ENCODE peak calls at places on chromosomes 6 and 20, in five cellular contexts. D is H1, U is GM23338, R is GM23248, H is H9. W is an unnamed sample.
A peak's percentile ranks its signal among the peaks of the same experiment; 100 is the strongest.

GRCh38 chr6:32982084-32982701 is 13.8 kb downstream of the BRD2 start:
- DNase-seq in D (no peak), U (no peak), R (peak; percentile 41), H (no peak), W (no peak)

GRCh38 chr6:36610041-36610440 is 15.9 kb downstream of the SRSF3 start:
- DNase-seq in D (no peak), U (no peak), R (no peak), H (no peak), W (no peak)

GRCh38 chr20:43682446-43682845 is 15.5 kb downstream of the MYBL2 start:
- DNase-seq in D (no peak), U (no peak), R (no peak), H (no peak), W (no peak)

GRCh38 chr20:49712918-49713778 is 530 bp downstream of the B4GALT5 start:
- DNase-seq in D (no peak), U (peak; percentile 85), R (no peak), H (peak; percentile 41), W (no peak)

GRCh38 chr20:38671186-38671585 is 53.1 kb upstream of the SLC32A1 start:
- DNase-seq in D (no peak), U (peak; percentile 75), R (no peak), H (peak; percentile 78), W (no peak)

GRCh38 chr20:45016089-45016641 is 49.9 kb downstream of the STK4 start:
- DNase-seq in D (no peak), U (no peak), R (peak; percentile 49), H (no peak), W (no peak)

GRCh38 chr20:18101125-18101820 is 36.4 kb upstream of the KAT14 start:
- DNase-seq in D (peak; percentile 3), U (peak; percentile 85), R (no peak), H (peak; percentile 78), W (no peak)

GRCh38 chr20:63782051-63782471 is 42.5 kb downstream of the SLC2A4RG start:
- DNase-seq in D (no peak), U (peak; percentile 48), R (no peak), H (no peak), W (peak; percentile 34)

GRCh38 chr6:152161501-152161900 is 354.0 kb downstream of the ESR1 start:
- DNase-seq in D (no peak), U (no peak), R (peak; percentile 68), H (no peak), W (no peak)

GRCh38 chr20:32333181-32333987 is 24.7 kb upstream of the ASXL1 start:
- DNase-seq in D (no peak), U (no peak), R (no peak), H (no peak), W (peak; percentile 81)

GRCh38 chr6:112153926-112154621 is 66.7 kb downstream of the FAM229B start:
- DNase-seq in D (no peak), U (no peak), R (peak; percentile 92), H (no peak), W (no peak)

GRCh38 chr6:169171951-169172350 is 81.7 kb downstream of the THBS2 start:
- DNase-seq in D (no peak), U (no peak), R (peak; percentile 88), H (no peak), W (no peak)

GRCh38 chr6:167827588-167828324 is 1.0 kb downstream of the AFDN start:
- DNase-seq in D (no peak), U (peak; percentile 74), R (peak; percentile 76), H (peak; percentile 55), W (no peak)

GRCh38 chr6:36627801-36628246 is 33.7 kb downstream of the SRSF3 start:
- DNase-seq in D (no peak), U (no peak), R (peak; percentile 51), H (no peak), W (no peak)

GRCh38 chr6:96923871-96924493 is 546 bp upstream of the KLHL32 start:
- DNase-seq in D (peak; percentile 38), U (no peak), R (peak; percentile 3), H (no peak), W (no peak)

GRCh38 chr6:116948535-116949304 is 71.7 kb downstream of the RFX6 start:
- DNase-seq in D (no peak), U (no peak), R (no peak), H (no peak), W (no peak)

GRCh38 chr6:67863346-67863745 is 771.7 kb upstream of the ADGRB3 start:
- DNase-seq in D (no peak), U (no peak), R (no peak), H (no peak), W (no peak)

DNA sequence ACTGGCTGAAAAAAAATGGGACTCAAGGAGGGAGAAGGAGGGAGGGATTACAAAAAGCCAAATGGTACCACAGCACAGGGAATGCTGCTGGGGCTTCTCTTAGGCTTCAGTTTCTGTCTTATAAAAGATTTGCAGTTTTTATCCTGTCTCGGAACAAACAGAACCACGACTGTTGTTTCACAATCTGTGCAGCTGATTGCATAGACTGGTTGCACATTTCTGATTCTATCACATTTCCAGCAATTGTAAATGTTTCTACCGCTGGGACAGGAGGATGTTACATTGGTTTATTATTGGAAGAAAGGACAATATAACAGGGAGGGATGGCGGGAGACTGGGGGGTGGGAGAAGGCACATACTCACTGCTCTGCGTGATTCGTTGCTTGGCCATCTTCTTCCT is 73.5 kb upstream of the ARID1B start:
- DNase-seq in D (no peak), U (no peak), R (no peak), H (no peak), W (no peak)
- H3K4me2 ChIP-seq in D (no peak overlapping the region), U (no peak overlapping the region), R (no peak overlapping the region), H (no peak overlapping the region), W (peak overlapping the region; percentile 26)

DNA sequence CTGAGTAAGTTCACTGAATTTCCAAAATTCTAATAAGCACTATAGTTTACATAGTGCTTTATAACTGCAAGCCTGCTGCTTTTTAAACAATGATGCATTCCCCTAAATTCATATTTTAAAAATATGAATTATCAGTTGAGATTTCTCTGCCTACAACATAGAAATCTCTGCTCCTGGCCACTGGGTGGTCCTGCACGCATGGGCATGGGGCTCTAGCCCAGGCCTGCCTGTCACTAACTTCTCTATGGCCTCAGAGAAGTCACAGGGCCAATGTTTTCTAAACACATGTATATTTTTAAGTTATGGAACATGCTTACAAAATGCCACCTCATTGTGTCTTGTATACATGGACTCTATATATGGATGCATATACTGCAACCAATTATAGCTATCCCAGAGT is 211.0 kb downstream of the FOXC1 start:
- DNase-seq in D (no peak), U (no peak), R (peak; percentile 14), H (no peak), W (no peak)
- H3K4me2 ChIP-seq in D (no peak overlapping the region), U (no peak overlapping the region), R (peak overlapping the region; percentile 77), H (no peak overlapping the region), W (no peak overlapping the region)

DNA sequence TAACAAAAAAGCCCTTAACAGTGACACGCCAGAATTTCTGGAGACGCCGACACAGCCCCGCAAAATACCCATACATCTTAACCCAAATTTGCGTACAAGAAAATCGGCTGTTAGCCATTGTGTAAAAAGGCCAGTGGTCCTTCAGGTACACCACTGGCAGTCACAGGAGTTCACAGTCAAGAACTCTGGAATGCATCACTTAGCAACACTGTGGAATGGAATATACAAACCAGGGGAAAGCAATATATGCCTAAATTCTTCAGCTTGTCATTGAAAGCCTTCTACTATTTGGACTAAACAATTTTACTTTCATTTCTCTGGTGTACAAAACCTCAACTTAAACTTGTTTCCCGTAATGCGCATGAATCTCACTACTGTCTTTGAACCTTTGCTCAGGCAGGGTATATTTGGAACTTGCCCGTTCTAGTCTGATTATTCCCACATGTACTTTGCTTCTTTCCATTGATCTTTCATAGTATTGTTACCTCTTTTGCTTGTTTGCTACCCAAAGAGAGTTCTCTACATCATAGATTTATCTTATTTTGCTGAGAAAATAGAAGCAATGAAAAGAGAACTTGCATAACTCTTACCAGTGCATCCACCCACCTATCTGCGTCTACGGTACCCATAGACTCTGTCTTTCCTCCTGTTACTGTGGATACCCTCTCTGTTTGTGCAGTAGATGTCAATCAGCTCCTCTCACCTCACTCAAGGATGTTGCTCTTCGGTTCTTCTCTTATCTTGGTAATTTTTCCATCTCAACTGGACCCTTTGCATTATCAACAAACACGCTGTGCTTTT is at the start of gene ARMH2:
- DNase-seq in D (no peak), U (no peak), R (no peak), H (no peak), W (no peak)
- H3K4me2 ChIP-seq in D (no peak within 1 kb of the TSS), U (no peak within 1 kb of the TSS), R (no peak within 1 kb of the TSS), H (no peak within 1 kb of the TSS), W (no peak within 1 kb of the TSS)

GRCh38 chr6:75557068-75557467 is 44.6 kb upstream of the SENP6 start:
- DNase-seq in D (no peak), U (no peak), R (no peak), H (no peak), W (no peak)

GRCh38 chr6:75546401-75546800 is 52.8 kb upstream of the FILIP1 start:
- DNase-seq in D (no peak), U (no peak), R (peak; percentile 76), H (no peak), W (no peak)

GRCh38 chr6:75550544-75551167 is 51.0 kb upstream of the SENP6 start:
- DNase-seq in D (no peak), U (no peak), R (no peak), H (no peak), W (no peak)

GRCh38 chr6:75551367-75551952 is 50.2 kb upstream of the SENP6 start:
- DNase-seq in D (no peak), U (no peak), R (no peak), H (no peak), W (no peak)
- H3K4me2 ChIP-seq in D (no peak overlapping the region), U (no peak overlapping the region), R (no peak overlapping the region), H (no peak overlapping the region), W (no peak overlapping the region)

W was measured in GM12878.